ENCODE peak calls at places on chromosomes 4 and X, in six cellular contexts. E is PC-3, I is IMR-90, B is fibroblast of lung, F is neural progenitor cell, K is SK-N-SH. D is an unnamed sample.

GRCh38 chr4:16294455-16294854 is 68.2 kb upstream of the TAPT1 start:
- DNase-seq in F (no peak), E (no peak), I (peak), B (peak), K (no peak), D (no peak)

GRCh38 chrX:153970398-153971123 is 1.1 kb downstream of the HCFC1 start:
- DNase-seq in E (peak), F (peak), K (peak), B (peak), I (peak), D (peak)

GRCh38 chrX:65644621-65645287 is 22.7 kb upstream of the MSN start:
- DNase-seq in F (no peak), B (peak), E (peak), I (peak), K (peak), D (peak)

GRCh38 chrX:49042581-49043219 is 457 bp downstream of the TFE3 start:
- DNase-seq in B (peak), E (no peak), K (no peak), F (no peak), I (no peak), D (peak)

GRCh38 chr4:103074598-103075434 is 1.7 kb downstream of the SLC9B2 start:
- DNase-seq in I (peak), F (no peak), B (peak), E (peak), K (no peak), D (no peak)

GRCh38 chr4:19944806-19945205 is 306.9 kb upstream of the SLIT2 start:
- DNase-seq in B (no peak), E (no peak), F (peak), K (peak), I (no peak), D (no peak)

GRCh38 chr4:181823183-181823582 is 420.0 kb upstream of the TENM3 start:
- DNase-seq in F (no peak), K (no peak), B (no peak), E (no peak), I (no peak), D (no peak)

GRCh38 chr4:38092701-38093100 is 132.5 kb downstream of the PTTG2 start:
- DNase-seq in K (no peak), E (no peak), F (no peak), B (peak), I (peak), D (no peak)

GRCh38 chr4:37685726-37686372 is 327 bp downstream of the RELL1 start:
- DNase-seq in K (peak), F (peak), B (peak), I (peak), E (peak), D (peak)

GRCh38 chr4:47577779-47578553 is 92.9 kb downstream of the ATP10D start:
- DNase-seq in B (peak), K (no peak), E (no peak), F (no peak), I (peak), D (no peak)

GRCh38 chr4:154630307-154630706 is 17.9 kb upstream of the FGG start:
- DNase-seq in F (no peak), I (no peak), E (no peak), K (no peak), B (no peak), D (no peak)

GRCh38 chrX:130652824-130653578 is 250.0 kb downstream of the ENOX2 start:
- DNase-seq in B (no peak), I (no peak), K (no peak), E (no peak), F (no peak), D (no peak)

GRCh38 chrX:13694359-13694758 is 5.4 kb downstream of the RAB9A start:
- DNase-seq in I (no peak), K (no peak), E (no peak), B (peak), F (no peak), D (no peak)

GRCh38 chr4:41619161-41619560 is 81.2 kb downstream of the LIMCH1 start:
- DNase-seq in F (peak), B (no peak), E (no peak), I (no peak), K (no peak), D (no peak)

GRCh38 chrX:47798861-47799260 is 37.8 kb upstream of the ZNF81 start:
- DNase-seq in E (no peak), F (no peak), I (no peak), K (no peak), B (no peak), D (no peak)

GRCh38 chrX:63424063-63424462 is 72.9 kb upstream of the SPIN4 start:
- DNase-seq in F (no peak), B (no peak), K (no peak), I (no peak), E (peak), D (no peak)

GRCh38 chrX:113973706-113974105 is 610.2 kb upstream of the HTR2C start:
- DNase-seq in B (no peak), I (no peak), F (no peak), K (no peak), E (no peak), D (no peak)

GRCh38 chr4:114911141-114911540 is 202.3 kb downstream of the NDST4 start:
- DNase-seq in B (peak), F (no peak), E (no peak), I (no peak), K (no peak), D (no peak)

GRCh38 chr4:1459664-1460511 is 53.6 kb upstream of the NKX1-1 start:
- DNase-seq in E (no peak), K (peak), B (no peak), F (no peak), I (no peak), D (peak)

GRCh38 chr4:1460967-1461868 is 55.0 kb upstream of the NKX1-1 start:
- DNase-seq in I (no peak), K (peak), E (peak), F (no peak), B (no peak), D (peak)

GRCh38 chr4:1462009-1462767 is 55.9 kb upstream of the NKX1-1 start:
- DNase-seq in K (peak), F (no peak), B (no peak), I (no peak), E (no peak), D (peak)

GRCh38 chr4:1459081-1459480 is 52.8 kb upstream of the NKX1-1 start:
- DNase-seq in K (peak), I (no peak), E (no peak), B (no peak), F (no peak), D (peak)

GRCh38 chr4:1458581-1458980 is 52.3 kb upstream of the NKX1-1 start:
- DNase-seq in E (no peak), B (no peak), I (no peak), K (peak), F (no peak), D (peak)
- H3K4me2 ChIP-seq in E (no peak), B (no peak), I (no peak), K (no peak), F (no peak), D (no peak)

DNA sequence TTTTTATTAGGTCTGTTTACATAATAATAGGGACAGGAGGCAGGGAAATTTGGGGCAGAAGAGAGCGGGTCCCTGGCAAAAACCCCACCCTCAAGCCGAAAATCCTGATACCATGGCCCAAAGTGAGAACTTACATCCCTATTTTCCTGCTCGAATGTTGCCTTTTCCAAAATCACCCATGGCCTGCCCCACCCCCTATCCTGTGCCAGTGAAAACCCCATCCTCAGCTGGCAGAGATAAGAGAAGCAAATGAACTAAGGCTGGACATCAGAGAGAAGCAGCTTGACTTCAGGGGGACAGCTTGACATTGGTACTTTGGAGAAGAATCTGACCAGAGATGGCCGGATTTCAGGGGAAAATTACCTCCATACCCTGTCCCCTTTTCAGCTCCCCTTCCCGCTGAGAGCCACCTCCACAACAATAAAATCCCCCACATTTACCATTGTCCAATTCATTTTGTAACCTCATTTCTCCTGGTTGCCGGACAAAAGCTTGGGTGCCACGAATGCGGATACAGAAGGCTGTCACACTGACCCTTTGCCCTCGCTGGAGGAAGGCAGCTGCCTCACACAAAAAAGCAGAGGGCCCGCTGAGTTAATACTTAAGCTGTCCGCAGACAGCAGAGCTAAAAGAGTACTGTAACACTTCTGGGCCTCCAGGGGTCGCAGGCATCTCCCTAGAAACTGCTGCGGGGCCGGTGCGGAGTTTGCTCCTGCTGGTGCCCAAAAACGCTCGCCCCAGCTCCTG is 196.2 kb downstream of the SNCA start:
- DNase-seq in I (peak), B (peak), F (peak), E (peak), K (peak), D (peak)
- H3K4me2 ChIP-seq in I (peak), B (peak), F (peak), E (no peak), K (peak), D (peak)

DNA sequence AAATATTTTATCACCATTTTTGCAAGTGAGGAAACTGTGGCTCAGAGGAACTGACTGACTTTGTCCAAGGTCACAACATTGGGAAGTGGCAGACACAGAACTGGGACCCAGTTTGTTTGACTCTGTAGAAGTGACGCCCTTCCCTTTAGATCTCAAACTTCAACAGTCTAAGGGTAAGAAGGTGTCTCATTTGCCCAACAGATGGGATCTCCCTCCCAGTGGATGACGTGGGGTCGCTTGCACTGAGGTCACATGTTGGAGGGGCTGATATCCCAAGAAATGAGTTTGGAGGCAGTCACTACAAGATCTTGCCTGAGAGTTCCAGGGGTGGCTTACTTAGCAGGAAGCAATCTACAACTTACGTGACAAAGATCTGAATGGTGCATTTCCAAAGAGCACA is 172.5 kb upstream of the GPC4 start:
- DNase-seq in B (no peak), E (no peak), I (no peak), F (no peak), K (no peak), D (no peak)
- H3K4me2 ChIP-seq in B (no peak), E (no peak), I (no peak), F (no peak), K (no peak), D (no peak)

DNA sequence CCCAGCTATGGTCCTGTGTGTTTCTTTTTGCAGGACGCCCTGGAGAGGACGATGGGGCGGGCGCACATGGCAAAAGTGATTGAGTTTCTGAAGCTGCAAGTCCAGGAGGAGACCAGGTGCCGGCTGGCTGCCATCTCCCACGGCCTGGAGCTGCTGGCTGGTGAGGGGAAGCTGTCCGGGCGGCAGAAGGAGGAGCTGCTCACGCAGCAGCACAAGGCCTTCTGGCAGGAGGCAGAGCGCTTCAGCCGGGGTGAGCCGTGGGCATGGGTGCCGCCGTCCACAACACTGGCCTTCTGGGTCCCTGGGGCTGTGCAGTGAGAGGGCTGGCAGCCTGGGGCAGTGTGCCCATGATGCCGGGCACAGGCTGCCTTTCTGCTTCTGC is 41.8 kb downstream of the EVC start:
- DNase-seq in I (no peak), F (no peak), B (no peak), E (no peak), K (no peak), D (peak)
- H3K4me2 ChIP-seq in I (no peak), F (peak), B (no peak), E (no peak), K (no peak), D (peak)

DNA sequence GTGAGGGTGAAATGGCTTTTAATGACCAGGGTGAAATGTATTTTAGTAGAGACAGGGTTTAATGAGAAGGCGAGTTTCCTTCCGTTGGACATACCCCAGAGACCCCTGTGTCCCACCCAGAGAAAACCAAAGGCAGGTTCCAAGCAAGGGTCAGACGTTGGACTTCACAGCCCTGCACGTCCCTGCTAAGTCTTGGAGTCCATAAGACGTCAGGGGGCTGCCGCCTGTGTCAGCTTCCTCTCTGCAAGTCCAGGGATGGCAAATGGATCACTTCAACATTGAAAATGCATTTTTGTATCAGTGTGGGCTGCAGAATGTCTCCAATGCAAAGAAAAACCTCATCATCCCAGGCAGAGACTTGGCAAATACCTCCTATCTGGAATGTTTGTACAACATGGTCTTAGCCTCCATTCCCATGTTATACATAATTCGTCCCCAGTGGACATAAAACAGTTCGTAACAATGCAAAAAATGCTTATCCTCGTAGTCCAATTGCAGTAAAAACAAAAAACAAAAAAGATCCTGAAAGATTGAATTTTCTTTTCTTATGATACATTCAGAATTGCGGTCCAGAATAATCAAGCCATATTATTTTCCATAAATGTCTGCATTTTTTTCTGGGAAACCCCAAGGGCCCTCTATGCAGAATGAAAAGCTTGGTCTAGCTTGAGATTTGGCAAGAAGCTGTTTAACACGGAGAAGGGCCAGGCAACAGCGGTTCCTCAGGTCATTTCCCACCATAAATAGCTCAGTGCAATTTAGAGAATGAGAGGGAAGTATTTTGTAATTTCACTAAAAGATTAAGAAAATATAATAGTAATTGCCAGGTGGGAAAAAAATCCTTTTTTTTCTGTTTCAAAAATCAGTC is 191.0 kb downstream of the SHOX start:
- DNase-seq in E (no peak), B (no peak), K (no peak), I (no peak), F (no peak), D (peak)
- H3K4me2 ChIP-seq in E (no peak), B (no peak), K (no peak), I (no peak), F (no peak), D (peak)

GRCh38 chr4:187307131-187307530 is 583.5 kb upstream of the FAT1 start:
- DNase-seq in E (peak), B (peak), I (peak), F (no peak), K (no peak), D (no peak)

GRCh38 chr4:187304131-187304530 is 580.5 kb upstream of the FAT1 start:
- DNase-seq in I (no peak), K (no peak), F (peak), E (no peak), B (no peak), D (no peak)

GRCh38 chr4:187312299-187312698 is 588.6 kb upstream of the FAT1 start:
- DNase-seq in I (no peak), B (no peak), E (no peak), F (no peak), K (no peak), D (no peak)

DNA sequence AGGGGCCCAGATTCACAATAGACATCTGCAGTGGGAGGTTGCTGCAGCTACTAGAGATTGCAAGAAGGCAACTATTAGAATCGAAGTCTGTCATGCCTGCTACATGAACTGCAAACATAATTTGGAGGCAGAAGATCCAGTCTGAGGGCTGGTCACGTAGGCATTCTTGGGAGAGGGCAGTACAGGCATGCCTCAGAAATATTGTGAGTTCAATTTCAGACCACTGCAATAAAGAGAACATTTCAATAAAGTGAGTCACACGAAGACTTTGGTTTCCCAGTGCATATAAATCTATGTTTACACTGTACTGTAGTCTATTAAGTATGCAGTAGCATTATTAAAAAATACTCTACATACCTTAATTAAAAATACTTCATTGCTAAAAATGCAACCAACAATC is 585.8 kb upstream of the FAT1 start:
- DNase-seq in I (peak), B (peak), F (no peak), E (peak), K (no peak), D (no peak)
- H3K4me2 ChIP-seq in I (peak), B (no peak), F (no peak), E (peak), K (no peak), D (peak)

DNA sequence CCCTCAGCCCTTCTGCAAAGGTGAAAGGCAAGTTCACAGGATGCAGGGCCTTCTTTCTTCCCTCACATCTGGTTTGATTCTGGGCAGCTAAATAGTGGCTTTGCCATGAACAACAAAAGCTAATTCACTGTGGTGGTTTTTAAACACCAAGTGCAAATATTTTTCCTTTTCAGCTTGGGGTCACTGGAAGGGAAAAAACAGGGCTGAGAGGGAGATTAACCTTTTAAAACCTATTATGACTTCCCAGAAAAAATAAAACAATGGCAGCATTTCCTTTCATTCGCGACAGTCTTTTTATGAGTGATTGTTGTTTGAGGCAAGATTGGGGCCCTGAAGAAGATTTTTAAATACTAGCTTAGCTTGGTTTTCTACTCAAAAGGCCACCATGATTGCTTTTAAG is 103.7 kb upstream of the SCML1 start:
- DNase-seq in K (no peak), F (no peak), I (no peak), B (no peak), E (no peak), D (peak)
- H3K4me2 ChIP-seq in K (peak), F (no peak), I (peak), B (no peak), E (peak), D (peak)

D was measured in osteoblast.